ENCODE peak calls at places on chromosomes 7 and 10, in five cellular contexts. Z is AG04450, Y is GM06990, P is bronchial epithelial cell, W is upper lobe of left lung. J is an unnamed sample.

GRCh38 chr7:120996333-120996982 is 7.9 kb downstream of the CPED1 start:
- DNase-seq in W (no peak), Y (no peak), P (peak; percentile 82), Z (peak; percentile 81), J (no peak)

GRCh38 chr7:111736475-111736874 is 174.2 kb upstream of the IMMP2L start:
- DNase-seq in W (no peak), Y (no peak), P (peak; percentile 32), Z (no peak), J (no peak)

GRCh38 chr7:51123322-51124021 is 193.1 kb downstream of the COBL start:
- DNase-seq in Y (no peak), P (peak; percentile 99), Z (peak; percentile 38), W (no peak), J (no peak)

GRCh38 chr7:105448181-105448580 is 59.5 kb upstream of the SRPK2 start:
- DNase-seq in P (no peak), Z (no peak), Y (no peak), W (no peak), J (no peak)

GRCh38 chr7:96388620-96389383 is 66.9 kb upstream of the SLC25A13 start:
- DNase-seq in W (no peak), Z (peak; percentile 30), Y (no peak), P (peak; percentile 81), J (no peak)

GRCh38 chr7:47474937-47475879 is 106.7 kb downstream of the TNS3 start:
- DNase-seq in W (peak; percentile 89), P (peak; percentile 88), Y (peak; percentile 74), Z (peak; percentile 81), J (peak; percentile 26)

GRCh38 chr7:121195859-121196588 is 132.8 kb upstream of the WNT16 start:
- DNase-seq in Z (no peak), Y (no peak), W (no peak), P (no peak), J (no peak)

GRCh38 chr10:73094249-73094850 is 2.3 kb downstream of the P4HA1 start:
- DNase-seq in Y (no peak), W (no peak), Z (no peak), P (peak; percentile 23), J (no peak)

GRCh38 chr7:116153050-116153449 is 57.3 kb upstream of the TES start:
- DNase-seq in Z (no peak), W (no peak), P (no peak), Y (no peak), J (no peak)

GRCh38 chr10:98357208-98357836 is 57.7 kb downstream of the PYROXD2 start:
- DNase-seq in Y (no peak), W (no peak), Z (peak; percentile 61), P (no peak), J (no peak)

GRCh38 chr7:127189885-127190284 is 62.9 kb downstream of the GRM8 start:
- DNase-seq in Y (no peak), W (no peak), Z (no peak), P (no peak), J (no peak)

GRCh38 chr7:44151679-44152355 is 10.7 kb upstream of the MYL7 start:
- DNase-seq in P (no peak), W (no peak), Y (no peak), Z (no peak), J (no peak)

GRCh38 chr10:48241301-48241700 is 33.2 kb downstream of the FRMPD2 start:
- DNase-seq in W (no peak), Z (no peak), P (no peak), Y (no peak), J (no peak)

GRCh38 chr7:139118803-139119485 is 9.4 kb upstream of the ZC3HAV1 start:
- DNase-seq in W (no peak), Z (no peak), P (no peak), Y (peak; percentile 81), J (no peak)

GRCh38 chr7:45686441-45687184 is 112.4 kb downstream of the ADCY1 start:
- DNase-seq in P (no peak), W (peak; percentile 55), Z (no peak), Y (no peak), J (no peak)

GRCh38 chr10:110304780-110305421 is at the start of gene SMNDC1:
- DNase-seq in Z (peak; percentile 95), W (peak; percentile 95), Y (peak; percentile 95), P (peak; percentile 95), J (peak; percentile 98)

GRCh38 chr10:98047009-98047741 is 16.8 kb upstream of the CRTAC1 start:
- DNase-seq in W (no peak), Z (no peak), Y (no peak), P (no peak), J (no peak)

GRCh38 chr7:137474627-137475026 is 131.1 kb upstream of the PTN start:
- DNase-seq in P (no peak), W (no peak), Z (no peak), Y (no peak), J (no peak)

GRCh38 chr10:79066460-79067240 is 2.1 kb upstream of the ZMIZ1 start:
- DNase-seq in P (no peak), Y (no peak), Z (no peak), W (no peak), J (no peak)
- TF ChIP-seq CTCF in P (peak; percentile 14), Y (peak; percentile 16), Z (peak; percentile 37), W (no peak), J (no peak)

GRCh38 chr7:4659551-4660286 is 22.4 kb upstream of the FOXK1 start:
- DNase-seq in Y (no peak), W (no peak), Z (no peak), P (no peak), J (no peak)
- TF ChIP-seq CTCF in Y (peak; percentile 13), W (no peak), Z (no peak), P (no peak), J (no peak)

GRCh38 chr7:134480202-134480601 is 21.3 kb upstream of the AKR1B1 start:
- DNase-seq in Y (no peak), P (no peak), W (no peak), Z (no peak), J (no peak)
- TF ChIP-seq CTCF in Y (no peak), P (no peak), W (no peak), Z (no peak), J (no peak)

GRCh38 chr10:1297566-1298301 is 241.5 kb downstream of the WDR37 start:
- DNase-seq in P (no peak), Z (no peak), Y (no peak), W (no peak), J (no peak)
- TF ChIP-seq CTCF in P (no peak), Z (no peak), Y (peak; percentile 9), W (no peak), J (no peak)

GRCh38 chr10:74145133-74145532 is 5.5 kb downstream of the AP3M1 start:
- DNase-seq in W (no peak), Z (peak; percentile 56), Y (no peak), P (no peak), J (no peak)
- TF ChIP-seq CTCF in W (no peak), Z (no peak), Y (no peak), P (no peak), J (no peak)

GRCh38 chr7:113918946-113919345 is at the start of gene PPP1R3A:
- DNase-seq in Z (no peak), P (no peak), W (no peak), Y (no peak), J (no peak)
- TF ChIP-seq CTCF in Z (peak; percentile 40), P (no peak), W (no peak), Y (no peak), J (no peak)

J was measured in natural killer cell.